ENCODE peak calls at places on chromosomes 4 and X, in seven cellular contexts. P is amniotic epithelial cell; S is CD8-positive, alpha-beta memory T cell; Z is HCT116; U is activated CD8-positive, alpha-beta memory T cell treated with anti-CD3 and anti-CD28 coated beads for 1 hour; R is naive thymus-derived CD4-positive, alpha-beta T cell; A is pancreas. X is an unnamed sample.

GRCh38 chrX:82757614-82758013 is 750.5 kb upstream of the POU3F4 start:
- DNase-seq in R (no peak), S (no peak), A (no peak), U (no peak), P (peak; percentile 3), Z (no peak), X (no peak)

GRCh38 chr4:122516376-122516775 is 59.9 kb upstream of the IL2 start:
- DNase-seq in A (no peak), S (no peak), R (no peak), Z (no peak), U (no peak), P (no peak), X (no peak)

GRCh38 chr4:120052840-120053239 is 13.8 kb downstream of the MAD2L1 start:
- DNase-seq in A (no peak), S (no peak), Z (no peak), U (no peak), R (no peak), P (peak; percentile 99), X (no peak)

GRCh38 chr4:175536852-175537453 is 275.1 kb downstream of the GPM6A start:
- DNase-seq in R (no peak), P (peak; percentile 66), S (no peak), A (no peak), U (no peak), Z (peak; percentile 72), X (no peak)

GRCh38 chrX:44382871-44383270 is 39.4 kb upstream of the EFHC2 start:
- DNase-seq in R (no peak), S (no peak), U (no peak), Z (no peak), A (no peak), P (no peak), X (no peak)

GRCh38 chr4:53313510-53313909 is 52.4 kb downstream of the SCFD2 start:
- DNase-seq in S (no peak), Z (no peak), A (no peak), R (no peak), U (no peak), P (peak; percentile 43), X (no peak)

GRCh38 chr4:56288663-56289062 is 98.6 kb downstream of the AASDH start:
- DNase-seq in S (no peak), R (no peak), U (no peak), A (no peak), P (no peak), Z (no peak), X (no peak)

GRCh38 chrX:16278927-16279326 is 111.6 kb downstream of the MAGEB17 start:
- DNase-seq in S (no peak), A (no peak), P (no peak), Z (no peak), R (peak; percentile 4), U (no peak), X (no peak)

GRCh38 chr4:80182237-80182866 is 15.0 kb upstream of the PRDM8 start:
- DNase-seq in A (no peak), S (peak; percentile 53), R (no peak), P (no peak), Z (no peak), U (no peak), X (no peak)

GRCh38 chr4:178577933-178578332 is 1135.7 kb upstream of the AGA start:
- DNase-seq in U (no peak), A (no peak), S (no peak), Z (no peak), R (no peak), P (no peak), X (no peak)

GRCh38 chrX:499870-500364 is 113.2 kb upstream of the PPP2R3B start:
- DNase-seq in S (no peak), Z (no peak), A (no peak), P (no peak), R (no peak), U (no peak), X (no peak)

GRCh38 chr4:26885912-26886274 is 25.3 kb downstream of the STIM2 start:
- DNase-seq in A (no peak), S (peak; percentile 78), U (no peak), R (peak; percentile 81), P (no peak), Z (no peak), X (no peak)

GRCh38 chr4:2790583-2791517 is 2.0 kb upstream of the SH3BP2 start:
- DNase-seq in R (no peak), S (no peak), A (no peak), Z (no peak), P (no peak), U (no peak), X (no peak)

GRCh38 chr4:156536661-156537060 is 434.9 kb downstream of the PDGFC start:
- DNase-seq in A (no peak), P (no peak), Z (no peak), R (no peak), U (no peak), S (no peak), X (no peak)

GRCh38 chrX:88735835-88736234 is 11.2 kb upstream of the CPXCR1 start:
- DNase-seq in A (no peak), P (no peak), R (no peak), S (no peak), Z (no peak), U (no peak), X (no peak)

GRCh38 chr4:77921701-77922100 is 59.1 kb downstream of the MRPL1 start:
- DNase-seq in U (no peak), R (no peak), S (no peak), P (peak; percentile 93), Z (peak; percentile 83), A (no peak), X (no peak)

GRCh38 chrX:40360557-40360956 is 220.2 kb upstream of the ATP6AP2 start:
- DNase-seq in S (no peak), Z (no peak), U (no peak), R (no peak), A (no peak), P (no peak), X (no peak)

GRCh38 chr4:95549246-95550138 is 719 bp upstream of the UNC5C start:
- DNase-seq in U (no peak), Z (no peak), A (no peak), R (no peak), S (no peak), P (peak; percentile 24), X (no peak)

GRCh38 chr4:20487446-20487845 is 212.8 kb upstream of the PACRGL start:
- DNase-seq in S (no peak), A (no peak), R (no peak), U (no peak), P (no peak), Z (no peak), X (no peak)

GRCh38 chrX:7252013-7252610 is 104.2 kb upstream of the PUDP start:
- DNase-seq in R (no peak), Z (no peak), A (peak; percentile 51), S (no peak), P (no peak), U (no peak), X (no peak)

GRCh38 chr4:188822698-188823097 is 683.5 kb downstream of the TRIML1 start:
- DNase-seq in P (no peak), Z (peak; percentile 10), U (no peak), R (no peak), A (no peak), S (no peak), X (no peak)

GRCh38 chr4:88958080-88958479 is 98.9 kb downstream of the FAM13A start:
- DNase-seq in S (no peak), A (no peak), Z (no peak), P (no peak), U (no peak), R (no peak), X (no peak)

GRCh38 chr4:53786632-53787031 is 195.3 kb upstream of the LNX1 start:
- DNase-seq in A (no peak), U (no peak), P (peak; percentile 88), Z (no peak), S (no peak), R (no peak), X (no peak)

GRCh38 chr4:147039991-147040575 is 94.4 kb upstream of the TTC29 start:
- DNase-seq in U (no peak), R (no peak), A (no peak), P (peak; percentile 33), S (no peak), Z (no peak), X (no peak)

GRCh38 chrX:136643243-136643642 is 4.7 kb upstream of the CD40LG start:
- DNase-seq in S (no peak), Z (no peak), R (no peak), U (no peak), P (no peak), A (no peak), X (no peak)

GRCh38 chrX:9349572-9350259 is 115.1 kb upstream of the TBL1X start:
- DNase-seq in S (no peak), R (no peak), Z (no peak), P (peak; percentile 56), U (no peak), A (no peak), X (no peak)

GRCh38 chr4:40269133-40269532 is 66.0 kb upstream of the CHRNA9 start:
- DNase-seq in P (no peak), R (no peak), A (no peak), S (no peak), U (no peak), Z (no peak), X (no peak)

X was measured in cortex of kidney.